ENCODE peak calls at places on chromosomes 3 and 15, in seven cellular contexts. S, Z, H, T, W, P and R are unnamed samples.

GRCh38 chr15:61003683-61004299 is 225.3 kb downstream of the RORA start:
- DNase-seq in T (no peak), W (no peak), S (no peak), Z (no peak), P (no peak), H (no peak), R (no peak)

GRCh38 chr3:156792945-156793344 is 33.2 kb upstream of the LEKR1 start:
- DNase-seq in Z (no peak), H (no peak), S (no peak), T (no peak), P (peak), W (no peak), R (no peak)

GRCh38 chr3:32140943-32141342 is 34.5 kb downstream of the GPD1L start:
- DNase-seq in Z (no peak), S (no peak), H (no peak), P (no peak), W (no peak), T (no peak), R (no peak)

GRCh38 chr3:143358793-143359491 is 239.4 kb downstream of the CHST2 start:
- DNase-seq in T (no peak), H (no peak), W (no peak), P (no peak), Z (no peak), S (no peak), R (no peak)

GRCh38 chr15:81814882-81815455 is 230.8 kb downstream of the MEX3B start:
- DNase-seq in P (no peak), Z (no peak), T (no peak), W (no peak), S (no peak), H (no peak), R (no peak)

GRCh38 chr15:77974416-77975331 is 102.8 kb downstream of the TBC1D2B start:
- DNase-seq in Z (peak), P (no peak), H (no peak), S (no peak), T (no peak), W (no peak), R (no peak)

GRCh38 chr3:87270908-87271727 is 5.3 kb downstream of the POU1F1 start:
- DNase-seq in W (no peak), Z (no peak), S (no peak), P (no peak), H (no peak), T (no peak), R (no peak)

GRCh38 chr3:95189348-95189747 is 1126.5 kb downstream of the NSUN3 start:
- DNase-seq in T (no peak), H (no peak), W (no peak), S (no peak), P (no peak), Z (no peak), R (no peak)

GRCh38 chr15:38226867-38227266 is 25.8 kb upstream of the SPRED1 start:
- DNase-seq in P (peak), S (no peak), Z (no peak), H (peak), T (no peak), W (no peak), R (peak)

GRCh38 chr15:20346082-20346805 is 195.4 kb downstream of the GOLGA6L6 start:
- DNase-seq in W (peak), P (no peak), S (peak), H (no peak), Z (no peak), T (no peak), R (no peak)

GRCh38 chr3:106034313-106034712 is 165.5 kb upstream of the CBLB start:
- DNase-seq in T (no peak), H (no peak), P (no peak), S (no peak), W (no peak), Z (no peak), R (no peak)

GRCh38 chr15:50114381-50114780 is 4.7 kb downstream of the ATP8B4 start:
- DNase-seq in S (peak), T (no peak), H (no peak), Z (peak), P (no peak), W (no peak), R (no peak)

GRCh38 chr3:171585029-171585428 is 124.8 kb upstream of the TNIK start:
- DNase-seq in H (no peak), W (no peak), Z (no peak), T (no peak), P (no peak), S (no peak), R (no peak)

GRCh38 chr15:86653344-86654192 is 573.9 kb downstream of the AGBL1 start:
- DNase-seq in S (no peak), Z (no peak), T (no peak), P (no peak), H (no peak), W (peak), R (no peak)

GRCh38 chr3:159845737-159846136 is 142.9 kb upstream of the IL12A start:
- DNase-seq in Z (no peak), T (no peak), W (no peak), S (no peak), H (no peak), P (no peak), R (no peak)

GRCh38 chr3:10945683-10946287 is 46.8 kb upstream of the SLC6A1 start:
- DNase-seq in Z (no peak), S (peak), W (peak), T (peak), P (peak), H (peak), R (no peak)

GRCh38 chr15:75452968-75453702 is 1.6 kb upstream of the SIN3A start:
- DNase-seq in P (peak), Z (peak), T (no peak), S (peak), H (peak), W (peak), R (no peak)

GRCh38 chr15:78420220-78420619 is 17.8 kb upstream of the IREB2 start:
- DNase-seq in W (no peak), H (no peak), P (no peak), S (no peak), Z (no peak), T (no peak), R (no peak)

GRCh38 chr3:135261214-135261775 is 466.2 kb downstream of the EPHB1 start:
- DNase-seq in T (no peak), W (no peak), P (no peak), S (no peak), Z (no peak), H (no peak), R (no peak)

GRCh38 chr3:54374214-54374855 is 252.0 kb downstream of the CACNA2D3 start:
- DNase-seq in W (no peak), H (no peak), Z (no peak), T (no peak), S (no peak), P (peak), R (no peak)

GRCh38 chr15:86935841-86936240 is 856.2 kb downstream of the AGBL1 start:
- DNase-seq in H (no peak), W (no peak), S (no peak), Z (no peak), T (no peak), P (no peak), R (no peak)

GRCh38 chr3:55467099-55467498 is 20.0 kb downstream of the WNT5A start:
- DNase-seq in S (no peak), W (no peak), Z (no peak), T (no peak), P (no peak), H (no peak), R (no peak)

GRCh38 chr3:72245183-72245811 is 460.3 kb upstream of the PROK2 start:
- DNase-seq in H (no peak), P (peak), W (no peak), Z (peak), T (no peak), S (no peak), R (peak)

GRCh38 chr15:96766387-96766786 is 435.9 kb downstream of the NR2F2 start:
- DNase-seq in P (no peak), S (no peak), T (no peak), Z (no peak), W (no peak), H (no peak), R (no peak)

GRCh38 chr3:50608278-50608677 is 3.3 kb downstream of the CISH start:
- DNase-seq in T (no peak), Z (no peak), H (no peak), S (no peak), P (no peak), W (no peak), R (no peak)

GRCh38 chr15:58065011-58065444 is 483 bp downstream of the ALDH1A2 start:
- DNase-seq in W (peak), H (no peak), P (peak), T (no peak), S (peak), Z (no peak), R (no peak)
- H3K27ac ChIP-seq in W (no peak), H (no peak), P (no peak), T (no peak), S (no peak), Z (no peak), R (no peak)

GRCh38 chr3:44477312-44478030 is at the start of gene ZNF445:
- DNase-seq in S (peak), H (peak), T (peak), W (peak), Z (peak), P (peak), R (peak)
- H3K27ac ChIP-seq in S (peak), H (no peak), T (peak), W (peak), Z (peak), P (peak), R (no peak)

DNA sequence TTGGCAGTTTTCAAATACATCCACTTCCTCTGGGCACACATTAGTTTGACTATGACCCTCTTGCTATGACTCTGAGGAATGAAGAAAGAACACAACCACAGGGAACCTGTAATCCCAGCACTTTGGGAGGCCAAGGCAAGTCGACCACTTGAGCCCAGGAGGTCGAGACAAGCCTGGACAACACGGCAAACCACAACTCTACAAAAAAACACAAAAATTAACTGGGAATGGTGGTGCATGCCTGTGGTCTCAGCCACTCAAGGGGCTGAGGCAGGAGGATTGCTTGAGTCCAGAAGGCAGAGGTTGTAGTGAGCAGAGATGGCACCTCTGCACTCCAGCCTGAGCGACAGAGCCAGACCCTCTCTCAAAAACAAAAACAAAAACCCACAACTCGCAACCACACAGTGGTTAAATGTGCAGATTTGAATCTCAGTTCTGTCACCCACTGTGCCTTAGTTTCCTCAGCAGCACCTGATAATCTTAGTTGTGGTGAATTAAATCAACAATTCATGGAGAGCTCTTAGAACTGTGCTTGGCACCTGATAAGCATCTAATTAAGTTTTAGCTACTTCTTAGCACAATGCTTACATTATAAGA is 65.7 kb downstream of the MYLK start:
- DNase-seq in Z (no peak), W (no peak), T (no peak), S (no peak), P (no peak), H (no peak), R (no peak)
- H3K27ac ChIP-seq in Z (peak), W (no peak), T (peak), S (peak), P (no peak), H (no peak), R (no peak)

GRCh38 chr15:37100109-37100873 is at the start of gene MEIS2:
- DNase-seq in P (peak), W (no peak), T (peak), S (peak), H (peak), Z (peak), R (peak)
- H3K27ac ChIP-seq in P (peak), W (no peak), T (peak), S (peak), H (peak), Z (peak), R (peak)

DNA sequence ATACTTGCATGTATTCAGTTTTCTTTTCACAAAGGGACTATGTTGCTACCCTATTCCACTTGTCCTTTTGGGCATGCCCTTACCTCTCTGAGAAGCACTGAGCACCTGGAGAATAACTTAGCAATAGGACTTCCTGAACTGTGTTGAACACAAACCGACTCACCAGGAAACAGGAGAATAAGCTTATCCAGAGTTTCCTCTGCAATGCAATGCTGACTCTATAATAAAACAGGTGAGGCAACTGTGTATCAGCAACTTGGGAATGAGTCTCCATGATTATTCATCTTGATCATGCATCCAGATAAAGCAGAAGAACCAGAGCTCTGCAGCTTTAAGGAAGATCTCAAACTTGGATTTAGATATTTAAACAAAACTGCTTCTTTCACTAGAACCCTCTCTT is 806.5 kb downstream of the IGSF11 start:
- DNase-seq in P (no peak), H (no peak), T (no peak), Z (no peak), S (no peak), W (no peak), R (no peak)
- H3K27ac ChIP-seq in P (no peak), H (no peak), T (no peak), Z (no peak), S (no peak), W (no peak), R (no peak)